ENCODE peak calls at places on chromosomes 12 and 14, in seven cellular contexts. T is SK-N-SH, J is HCT116, F is MM.1S, X is hepatocyte, C is GM23248, D is PC-3. G is an unnamed sample.

GRCh38 chr12:60072911-60073310 is 477.1 kb downstream of the SLC16A7 start:
- DNase-seq in T (no peak), J (no peak), F (no peak), X (no peak), C (peak; percentile 49), D (peak; percentile 76), G (no peak)

GRCh38 chr14:78074546-78074945 is 95.6 kb upstream of the NRXN3 start:
- DNase-seq in T (peak; percentile 11), J (no peak), F (no peak), X (no peak), C (no peak), D (no peak), G (no peak)

GRCh38 chr12:122230798-122231197 is 4.9 kb upstream of the DIABLO start:
- DNase-seq in T (no peak), J (no peak), F (no peak), X (no peak), C (no peak), D (no peak), G (no peak)

GRCh38 chr12:101743724-101744472 is 4.6 kb upstream of the SYCP3 start:
- DNase-seq in T (no peak), J (no peak), F (peak; percentile 92), X (no peak), C (no peak), D (no peak), G (peak; percentile 93)

GRCh38 chr12:124694846-124695497 is 127.6 kb upstream of the NCOR2 start:
- DNase-seq in T (no peak), J (no peak), F (no peak), X (no peak), C (peak; percentile 40), D (no peak), G (no peak)

GRCh38 chr14:40074169-40074568 is 641.9 kb upstream of the FBXO33 start:
- DNase-seq in T (no peak), J (no peak), F (no peak), X (no peak), C (no peak), D (no peak), G (no peak)

GRCh38 chr12:90888316-90888715 is 66.7 kb downstream of the CCER1 start:
- DNase-seq in T (no peak), J (no peak), F (no peak), X (no peak), C (no peak), D (no peak), G (no peak)

GRCh38 chr12:124452576-124453391 is 114.6 kb downstream of the NCOR2 start:
- DNase-seq in T (no peak), J (no peak), F (no peak), X (no peak), C (no peak), D (no peak), G (no peak)

GRCh38 chr12:48851883-48852733 is at the start of gene DDX23:
- DNase-seq in T (peak; percentile 97), J (peak; percentile 91), F (peak; percentile 97), X (peak; percentile 97), C (peak; percentile 99), D (peak; percentile 97), G (peak; percentile 97)

GRCh38 chr14:96079066-96079465 is 39.9 kb downstream of the C14orf132 start:
- DNase-seq in T (no peak), J (no peak), F (no peak), X (peak; percentile 60), C (no peak), D (no peak), G (no peak)

GRCh38 chr12:92096346-92097136 is 49.1 kb downstream of the BTG1 start:
- DNase-seq in T (no peak), J (no peak), F (no peak), X (no peak), C (no peak), D (peak; percentile 64), G (no peak)

GRCh38 chr12:14416658-14417057 is 51.2 kb downstream of the ATF7IP start:
- DNase-seq in T (peak; percentile 27), J (no peak), F (peak; percentile 75), X (peak; percentile 46), C (peak; percentile 62), D (peak; percentile 50), G (peak; percentile 65)

GRCh38 chr14:76261371-76261811 is 109.7 kb downstream of the GPATCH2L start:
- DNase-seq in T (no peak), J (no peak), F (no peak), X (no peak), C (no peak), D (no peak), G (no peak)

GRCh38 chr14:74140374-74140850 is 55.7 kb downstream of the LIN52 start:
- DNase-seq in T (peak; percentile 60), J (no peak), F (no peak), X (peak; percentile 77), C (peak; percentile 2), D (no peak), G (peak; percentile 58)

GRCh38 chr12:109621271-109621671 is 47.7 kb downstream of the MVK start:
- DNase-seq in T (no peak), J (no peak), F (no peak), X (no peak), C (peak; percentile 60), D (no peak), G (no peak)

GRCh38 chr12:6097384-6097783 is 27.1 kb downstream of the VWF start:
- DNase-seq in T (no peak), J (no peak), F (no peak), X (no peak), C (peak; percentile 90), D (peak; percentile 75), G (no peak)

GRCh38 chr12:50828121-50828520 is 14.6 kb upstream of the TMPRSS12 start:
- DNase-seq in T (no peak), J (no peak), F (no peak), X (no peak), C (no peak), D (no peak), G (no peak)

GRCh38 chr14:102774391-102775153 is 2.7 kb upstream of the TRAF3 start:
- DNase-seq in T (peak; percentile 80), J (no peak), F (peak; percentile 32), X (peak; percentile 84), C (peak; percentile 88), D (peak; percentile 65), G (peak; percentile 67)

GRCh38 chr12:7075518-7075917 is 15.0 kb downstream of the C1S start:
- DNase-seq in T (no peak), J (no peak), F (no peak), X (no peak), C (no peak), D (no peak), G (no peak)

GRCh38 chr12:38384816-38385491 is 68.4 kb downstream of the ALG10B start:
- DNase-seq in T (peak; percentile 0), J (no peak), F (no peak), X (peak; percentile 5), C (no peak), D (peak; percentile 98), G (no peak)

GRCh38 chr12:4934651-4935050 is 24.9 kb downstream of the KCNA1 start:
- DNase-seq in T (no peak), J (no peak), F (no peak), X (no peak), C (peak; percentile 24), D (peak; percentile 30), G (no peak)

GRCh38 chr12:67356400-67356799 is 87.2 kb downstream of the CAND1 start:
- DNase-seq in T (no peak), J (no peak), F (no peak), X (no peak), C (no peak), D (no peak), G (no peak)

GRCh38 chr12:121812320-121812871 is 8.6 kb downstream of the SETD1B start:
- DNase-seq in T (peak; percentile 95), J (no peak), F (no peak), X (peak; percentile 87), C (peak; percentile 87), D (peak; percentile 69), G (peak; percentile 58)

GRCh38 chr14:104178279-104178678 is 39.9 kb downstream of the KIF26A start:
- DNase-seq in T (no peak), J (no peak), F (no peak), X (peak; percentile 49), C (no peak), D (peak; percentile 11), G (no peak)

GRCh38 chr12:97464241-97465011 is 1.8 kb downstream of the RMST start:
- DNase-seq in T (no peak), J (no peak), F (no peak), X (no peak), C (no peak), D (no peak), G (no peak)

GRCh38 chr12:14803830-14804160 is 325 bp downstream of the C12orf60 start:
- DNase-seq in T (no peak), J (peak; percentile 2), F (no peak), X (no peak), C (no peak), D (no peak), G (no peak)

GRCh38 chr12:60684988-60685655 is 1089.3 kb downstream of the SLC16A7 start:
- DNase-seq in T (no peak), J (no peak), F (no peak), X (no peak), C (peak; percentile 36), D (no peak), G (peak; percentile 3)

GRCh38 chr12:9674226-9674590 is 4.7 kb downstream of the CLEC2D start:
- DNase-seq in T (no peak), J (no peak), F (no peak), X (no peak), C (no peak), D (no peak), G (peak; percentile 78)

GRCh38 chr12:18428416-18428815 is 167.1 kb downstream of the PIK3C2G start:
- DNase-seq in T (no peak), J (no peak), F (no peak), X (no peak), C (no peak), D (peak; percentile 79), G (no peak)

GRCh38 chr14:21525571-21525970 is 575 bp downstream of the SALL2 start:
- DNase-seq in T (peak; percentile 61), J (no peak), F (no peak), X (peak; percentile 52), C (peak; percentile 24), D (no peak), G (no peak)

GRCh38 chr12:81080431-81080983 is 2.6 kb downstream of the ACSS3 start:
- DNase-seq in T (no peak), J (no peak), F (no peak), X (no peak), C (no peak), D (no peak), G (no peak)
- TF ChIP-seq EZH2phosphoT487 in T (no peak), J (no peak), F (no peak), X (no peak), C (no peak), D (no peak), G (no peak)

GRCh38 chr14:93137864-93138263 is 22.1 kb upstream of the ITPK1 start:
- DNase-seq in T (peak; percentile 46), J (no peak), F (no peak), X (peak; percentile 61), C (peak; percentile 38), D (peak; percentile 28), G (peak; percentile 24)
- TF ChIP-seq EZH2phosphoT487 in T (no peak), J (no peak), F (no peak), X (no peak), C (no peak), D (no peak), G (no peak)

GRCh38 chr12:58639323-58639934 is 280.9 kb downstream of the LRIG3 start:
- DNase-seq in T (no peak), J (no peak), F (no peak), X (no peak), C (peak; percentile 38), D (peak; percentile 50), G (no peak)
- TF ChIP-seq EZH2phosphoT487 in T (no peak), J (no peak), F (no peak), X (no peak), C (no peak), D (no peak), G (no peak)

GRCh38 chr12:21989819-21990412 is 48.7 kb upstream of the ABCC9 start:
- DNase-seq in T (peak; percentile 33), J (peak; percentile 13), F (no peak), X (peak; percentile 37), C (peak; percentile 72), D (peak; percentile 61), G (peak; percentile 14)
- TF ChIP-seq EZH2phosphoT487 in T (no peak), J (no peak), F (no peak), X (no peak), C (no peak), D (no peak), G (no peak)